ENCODE peak calls at places on chromosome 1, in nine cellular contexts. E is RWPE1, O is ovary, N is Calu3, D is mammary epithelial cell, I is nephron progenitor cell, U is pancreas, L is fibroblast of the aortic adventitia, Z is heart left ventricle. T is an unnamed sample.

GRCh38 chr1:220999872-221000863 is 120.9 kb downstream of the HLX start:
- DNase-seq in N (no peak), U (no peak), Z (peak; percentile 61), O (no peak), I (no peak), E (no peak), D (peak; percentile 8), L (peak; percentile 28), T (no peak)

GRCh38 chr1:54606990-54607325 is 16.4 kb downstream of the FAM151A start:
- DNase-seq in L (no peak), U (no peak), I (no peak), N (no peak), E (no peak), D (no peak), O (no peak), Z (no peak), T (no peak)

GRCh38 chr1:55054396-55054795 is 15.0 kb downstream of the PCSK9 start:
- DNase-seq in E (no peak), Z (no peak), D (no peak), L (no peak), I (no peak), N (no peak), O (no peak), U (no peak), T (no peak)

GRCh38 chr1:240801445-240801844 is 189.5 kb upstream of the GREM2 start:
- DNase-seq in N (no peak), O (no peak), U (no peak), D (no peak), E (no peak), L (peak; percentile 47), Z (no peak), I (no peak), T (no peak)

GRCh38 chr1:17630048-17630830 is 90.7 kb downstream of the ARHGEF10L start:
- DNase-seq in D (no peak), I (no peak), U (no peak), Z (peak; percentile 66), N (no peak), L (peak; percentile 79), E (no peak), O (no peak), T (peak; percentile 19)

GRCh38 chr1:176494436-176494835 is 31.5 kb downstream of the PAPPA2 start:
- DNase-seq in N (no peak), Z (peak; percentile 49), I (no peak), U (no peak), O (no peak), D (no peak), L (peak; percentile 68), E (no peak), T (no peak)

GRCh38 chr1:100377590-100378361 is 25.5 kb downstream of the CDC14A start:
- DNase-seq in U (no peak), L (no peak), D (no peak), I (no peak), Z (no peak), O (no peak), E (no peak), N (no peak), T (no peak)

GRCh38 chr1:37718901-37719571 is 26.7 kb downstream of the CDCA8 start:
- DNase-seq in L (no peak), U (no peak), N (no peak), I (no peak), Z (no peak), O (no peak), D (peak; percentile 42), E (peak; percentile 79), T (no peak)

DNA sequence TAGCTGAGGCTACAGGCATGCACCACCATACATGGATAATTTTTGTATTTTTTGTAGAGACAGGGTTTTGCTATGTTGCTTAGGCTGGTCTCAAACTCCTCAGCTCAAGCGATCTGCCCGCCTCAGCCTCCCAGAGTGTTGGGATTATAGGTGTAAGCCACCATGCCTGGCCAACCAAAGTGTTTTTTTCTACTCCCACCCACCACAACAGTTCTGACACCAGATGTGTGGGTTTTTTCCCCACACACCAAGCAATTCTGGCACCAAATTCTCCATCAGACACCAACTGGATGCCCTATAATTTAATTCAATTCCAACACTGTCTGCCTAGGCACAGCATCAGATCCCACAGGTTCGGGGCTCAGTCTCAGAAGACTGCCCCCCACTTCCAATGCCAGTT is 20.6 kb upstream of the KLHDC8A start:
- DNase-seq in Z (no peak), I (no peak), E (no peak), L (no peak), O (no peak), D (no peak), U (no peak), N (no peak), T (no peak)
- TF ChIP-seq CTCF in Z (no peak), I (no peak), E (no peak), L (no peak), O (no peak), D (no peak), U (no peak), N (no peak), T (no peak)

GRCh38 chr1:93435443-93435842 is 12.5 kb upstream of the FNBP1L start:
- DNase-seq in E (no peak), L (no peak), Z (no peak), D (no peak), N (no peak), I (no peak), O (no peak), U (no peak), T (no peak)

GRCh38 chr1:93436496-93436895 is 11.4 kb upstream of the FNBP1L start:
- DNase-seq in I (no peak), Z (no peak), E (no peak), U (no peak), D (no peak), L (no peak), N (no peak), O (no peak), T (no peak)

GRCh38 chr1:93434088-93434487 is 13.8 kb upstream of the FNBP1L start:
- DNase-seq in I (no peak), Z (no peak), E (no peak), U (no peak), N (no peak), L (no peak), O (no peak), D (no peak), T (no peak)

GRCh38 chr1:93434987-93435386 is 12.9 kb upstream of the FNBP1L start:
- DNase-seq in N (no peak), D (no peak), I (no peak), E (no peak), L (no peak), U (no peak), Z (no peak), O (no peak), T (no peak)

DNA sequence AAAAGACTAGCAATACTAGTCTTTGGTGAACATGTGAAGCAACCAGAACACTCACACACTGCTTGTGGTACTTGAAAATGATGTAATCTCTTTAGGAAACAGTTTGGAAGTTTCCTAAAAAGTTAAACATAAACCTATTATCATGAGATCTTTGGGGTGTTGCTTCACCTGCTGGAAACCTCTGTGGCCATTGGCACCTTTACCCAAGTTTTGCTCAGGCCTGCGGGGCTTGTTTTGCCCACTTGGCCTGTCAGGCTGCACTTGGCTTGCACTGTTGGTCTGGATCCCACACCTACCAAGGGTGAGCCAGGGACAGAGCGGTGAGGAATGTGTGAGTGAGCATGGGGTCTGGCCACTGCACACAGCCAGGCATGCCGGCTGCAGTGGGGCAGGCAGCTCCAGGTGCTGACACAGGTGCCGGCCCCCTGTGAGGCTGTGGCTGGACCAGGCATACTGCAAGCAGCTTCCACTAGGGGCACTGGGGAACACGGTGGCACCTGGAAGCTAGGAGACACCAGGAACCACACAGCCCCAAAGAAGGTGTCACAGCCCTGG is 14.4 kb upstream of the FNBP1L start:
- DNase-seq in L (no peak), U (peak; percentile 72), D (peak; percentile 10), E (no peak), O (no peak), Z (no peak), N (peak; percentile 53), I (no peak), T (no peak)
- TF ChIP-seq CTCF in L (peak; percentile 12), U (peak; percentile 17), D (peak; percentile 62), E (no peak), O (no peak), Z (no peak), N (peak; percentile 29), I (no peak), T (peak; percentile 14)

DNA sequence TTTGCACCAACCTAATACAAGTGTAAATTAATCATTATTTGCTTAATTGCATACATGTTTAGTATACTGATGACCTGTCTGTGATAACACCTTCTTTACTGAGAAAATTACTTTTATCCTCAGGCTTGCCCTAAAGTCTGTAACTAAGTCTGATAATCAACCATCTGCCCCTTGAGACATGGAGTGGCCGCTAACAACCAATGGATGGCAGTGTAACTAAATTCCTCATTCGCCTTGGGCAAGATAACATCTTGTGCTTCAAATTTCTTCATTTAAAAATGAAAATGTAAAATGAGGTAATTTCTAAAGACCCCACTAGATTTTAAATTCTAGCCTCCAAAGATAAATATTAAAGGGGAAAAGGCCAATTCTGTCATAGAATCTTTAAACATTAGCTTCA is 85.1 kb downstream of the ENAH start:
- DNase-seq in O (no peak), N (no peak), D (no peak), Z (no peak), L (no peak), E (no peak), U (no peak), I (no peak), T (no peak)
- TF ChIP-seq CTCF in O (no peak), N (no peak), D (peak; percentile 14), Z (no peak), L (no peak), E (no peak), U (no peak), I (peak; percentile 9), T (no peak)

DNA sequence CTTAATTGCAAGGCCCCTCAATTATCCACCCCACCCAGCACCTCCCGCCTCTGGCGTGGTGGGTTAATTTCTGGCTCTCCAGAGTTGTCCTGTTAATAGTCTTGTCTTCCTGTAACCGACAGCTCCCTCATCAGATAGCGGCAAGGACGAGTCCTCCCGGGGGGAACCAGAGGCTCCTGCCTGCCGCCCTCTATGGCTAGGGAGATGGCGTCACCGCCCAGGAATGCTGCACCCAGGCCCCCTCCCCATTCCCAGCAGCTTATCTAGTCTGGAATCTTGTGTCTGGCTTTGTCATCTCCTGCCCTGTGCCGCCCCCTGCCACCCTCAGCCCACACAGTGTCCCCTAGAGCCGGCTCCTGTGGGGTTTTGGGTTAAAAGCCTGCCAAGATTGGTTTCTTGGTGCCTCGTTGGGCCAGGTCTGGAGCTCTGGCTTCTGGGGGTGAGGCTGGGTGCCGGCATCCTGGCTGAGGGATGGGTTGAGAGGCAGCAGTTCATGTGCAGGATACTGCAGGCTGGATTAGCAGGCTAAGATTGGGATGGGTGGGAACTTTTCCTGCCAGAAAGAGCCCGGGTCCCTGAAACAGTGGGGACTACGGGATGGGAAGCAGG is 48.8 kb downstream of the EDN2 start:
- DNase-seq in Z (no peak), L (no peak), N (peak; percentile 15), I (peak; percentile 66), E (no peak), D (no peak), U (no peak), O (no peak), T (no peak)
- TF ChIP-seq CTCF in Z (no peak), L (no peak), N (no peak), I (no peak), E (no peak), D (no peak), U (no peak), O (no peak), T (no peak)

T was measured in thyroid gland.